ENCODE peak calls at places on chromosomes 13 and 19, in seven cellular contexts. One of them, this sample, is unnamed.

GRCh38 chr13:25819856-25820530 is 231.8 kb downstream of the SHISA2 start:
- DNase-seq in sciatic nerve: no peak
- DNase-seq in HT-29: no peak
- DNase-seq in posterior cingulate gyrus: no peak
- DNase-seq in AG09319: no peak
- DNase-seq in mesothelial cell of epicardium: no peak
- DNase-seq in amygdala: no peak
- DNase-seq in this sample: no peak

GRCh38 chr13:90355162-90355751 is 992.2 kb upstream of the MIR17HG start:
- DNase-seq in posterior cingulate gyrus: no peak
- DNase-seq in amygdala: no peak
- DNase-seq in mesothelial cell of epicardium: no peak
- DNase-seq in AG09319: no peak
- DNase-seq in sciatic nerve: no peak
- DNase-seq in HT-29: no peak
- DNase-seq in this sample: no peak

GRCh38 chr13:46168341-46168740 is 13.6 kb downstream of the LCP1 start:
- DNase-seq in HT-29: no peak
- DNase-seq in AG09319: no peak
- DNase-seq in mesothelial cell of epicardium: peak
- DNase-seq in sciatic nerve: no peak
- DNase-seq in amygdala: no peak
- DNase-seq in posterior cingulate gyrus: no peak
- DNase-seq in this sample: peak

GRCh38 chr19:33823341-33823740 is 26.7 kb downstream of the KCTD15 start:
- DNase-seq in amygdala: no peak
- DNase-seq in mesothelial cell of epicardium: no peak
- DNase-seq in HT-29: no peak
- DNase-seq in sciatic nerve: no peak
- DNase-seq in posterior cingulate gyrus: no peak
- DNase-seq in AG09319: no peak
- DNase-seq in this sample: no peak

GRCh38 chr19:4043410-4043809 is 23.3 kb downstream of the ZBTB7A start:
- DNase-seq in mesothelial cell of epicardium: no peak
- DNase-seq in posterior cingulate gyrus: no peak
- DNase-seq in sciatic nerve: no peak
- DNase-seq in HT-29: no peak
- DNase-seq in AG09319: no peak
- DNase-seq in amygdala: no peak
- DNase-seq in this sample: no peak

GRCh38 chr19:39223703-39224279 is 19.7 kb upstream of the SYCN start:
- DNase-seq in HT-29: peak
- DNase-seq in sciatic nerve: no peak
- DNase-seq in amygdala: no peak
- DNase-seq in posterior cingulate gyrus: no peak
- DNase-seq in AG09319: no peak
- DNase-seq in mesothelial cell of epicardium: no peak
- DNase-seq in this sample: peak

GRCh38 chr19:16070366-16070990 is 5.8 kb upstream of the TPM4 start:
- DNase-seq in amygdala: no peak
- DNase-seq in posterior cingulate gyrus: no peak
- DNase-seq in sciatic nerve: no peak
- DNase-seq in AG09319: no peak
- DNase-seq in mesothelial cell of epicardium: no peak
- DNase-seq in HT-29: peak
- DNase-seq in this sample: peak

GRCh38 chr13:111399334-111399733 is 78.9 kb downstream of the TEX29 start:
- DNase-seq in HT-29: no peak
- DNase-seq in sciatic nerve: no peak
- DNase-seq in amygdala: no peak
- DNase-seq in AG09319: no peak
- DNase-seq in posterior cingulate gyrus: no peak
- DNase-seq in mesothelial cell of epicardium: no peak
- DNase-seq in this sample: no peak

GRCh38 chr13:29621401-29621800 is 25.9 kb upstream of the SLC7A1 start:
- DNase-seq in AG09319: no peak
- DNase-seq in mesothelial cell of epicardium: no peak
- DNase-seq in amygdala: no peak
- DNase-seq in HT-29: no peak
- DNase-seq in posterior cingulate gyrus: no peak
- DNase-seq in sciatic nerve: no peak
- DNase-seq in this sample: peak

GRCh38 chr19:41935781-41936415 is 7.6 kb upstream of the ERFL start:
- DNase-seq in mesothelial cell of epicardium: no peak
- DNase-seq in HT-29: peak
- DNase-seq in amygdala: no peak
- DNase-seq in posterior cingulate gyrus: no peak
- DNase-seq in AG09319: no peak
- DNase-seq in sciatic nerve: no peak
- DNase-seq in this sample: no peak

GRCh38 chr13:37869756-37870488 is at the start of gene TRPC4:
- DNase-seq in mesothelial cell of epicardium: peak
- DNase-seq in sciatic nerve: no peak
- DNase-seq in HT-29: no peak
- DNase-seq in posterior cingulate gyrus: peak
- DNase-seq in AG09319: peak
- DNase-seq in amygdala: peak
- DNase-seq in this sample: peak

GRCh38 chr13:101211261-101211660 is 205.0 kb downstream of the NALCN start:
- DNase-seq in HT-29: no peak
- DNase-seq in amygdala: no peak
- DNase-seq in posterior cingulate gyrus: no peak
- DNase-seq in sciatic nerve: no peak
- DNase-seq in mesothelial cell of epicardium: no peak
- DNase-seq in AG09319: no peak
- DNase-seq in this sample: peak

GRCh38 chr19:31664997-31665396 is 315.8 kb upstream of the TSHZ3 start:
- DNase-seq in HT-29: no peak
- DNase-seq in amygdala: no peak
- DNase-seq in sciatic nerve: no peak
- DNase-seq in posterior cingulate gyrus: no peak
- DNase-seq in mesothelial cell of epicardium: no peak
- DNase-seq in AG09319: no peak
- DNase-seq in this sample: no peak

GRCh38 chr13:95480131-95480545 is 72.4 kb upstream of the CLDN10 start:
- DNase-seq in amygdala: peak
- DNase-seq in mesothelial cell of epicardium: no peak
- DNase-seq in sciatic nerve: no peak
- DNase-seq in HT-29: no peak
- DNase-seq in AG09319: no peak
- DNase-seq in posterior cingulate gyrus: no peak
- DNase-seq in this sample: no peak

GRCh38 chr19:29807178-29807577 is 4.6 kb upstream of the CCNE1 start:
- DNase-seq in HT-29: no peak
- DNase-seq in posterior cingulate gyrus: no peak
- DNase-seq in amygdala: no peak
- DNase-seq in AG09319: no peak
- DNase-seq in sciatic nerve: no peak
- DNase-seq in mesothelial cell of epicardium: no peak
- DNase-seq in this sample: no peak

GRCh38 chr13:77323858-77324257 is 3.0 kb downstream of the MYCBP2 start:
- DNase-seq in mesothelial cell of epicardium: no peak
- DNase-seq in sciatic nerve: no peak
- DNase-seq in HT-29: no peak
- DNase-seq in AG09319: no peak
- DNase-seq in posterior cingulate gyrus: no peak
- DNase-seq in amygdala: no peak
- DNase-seq in this sample: no peak

GRCh38 chr13:100724568-100724967 is 50.0 kb upstream of the TMTC4 start:
- DNase-seq in AG09319: no peak
- DNase-seq in amygdala: no peak
- DNase-seq in HT-29: no peak
- DNase-seq in sciatic nerve: no peak
- DNase-seq in posterior cingulate gyrus: no peak
- DNase-seq in mesothelial cell of epicardium: no peak
- DNase-seq in this sample: no peak

GRCh38 chr19:39679056-39679790 is 23.5 kb downstream of the LGALS16 start:
- DNase-seq in sciatic nerve: no peak
- DNase-seq in amygdala: no peak
- DNase-seq in posterior cingulate gyrus: no peak
- DNase-seq in AG09319: no peak
- DNase-seq in HT-29: no peak
- DNase-seq in mesothelial cell of epicardium: no peak
- DNase-seq in this sample: no peak

GRCh38 chr19:18742838-18743237 is 48.3 kb downstream of the COMP start:
- DNase-seq in AG09319: no peak
- DNase-seq in amygdala: no peak
- DNase-seq in mesothelial cell of epicardium: no peak
- DNase-seq in posterior cingulate gyrus: no peak
- DNase-seq in sciatic nerve: no peak
- DNase-seq in HT-29: no peak
- DNase-seq in this sample: no peak

GRCh38 chr19:15265214-15265613 is 33.0 kb upstream of the EPHX3 start:
- DNase-seq in sciatic nerve: no peak
- DNase-seq in mesothelial cell of epicardium: no peak
- DNase-seq in AG09319: no peak
- DNase-seq in HT-29: no peak
- DNase-seq in amygdala: no peak
- DNase-seq in posterior cingulate gyrus: no peak
- DNase-seq in this sample: no peak

GRCh38 chr13:113618455-113618854 is 33.9 kb downstream of the TFDP1 start:
- DNase-seq in HT-29: no peak
- DNase-seq in posterior cingulate gyrus: no peak
- DNase-seq in mesothelial cell of epicardium: no peak
- DNase-seq in sciatic nerve: no peak
- DNase-seq in amygdala: no peak
- DNase-seq in AG09319: no peak
- DNase-seq in this sample: no peak

GRCh38 chr13:112623051-112623711 is 35.2 kb upstream of the TUBGCP3 start:
- DNase-seq in AG09319: no peak
- DNase-seq in amygdala: no peak
- DNase-seq in sciatic nerve: no peak
- DNase-seq in mesothelial cell of epicardium: no peak
- DNase-seq in posterior cingulate gyrus: no peak
- DNase-seq in HT-29: no peak
- DNase-seq in this sample: no peak

GRCh38 chr19:52507266-52507665 is 20.2 kb upstream of the ZNF808 start:
- DNase-seq in posterior cingulate gyrus: no peak
- DNase-seq in mesothelial cell of epicardium: no peak
- DNase-seq in amygdala: no peak
- DNase-seq in HT-29: no peak
- DNase-seq in sciatic nerve: no peak
- DNase-seq in AG09319: no peak
- DNase-seq in this sample: no peak

GRCh38 chr13:75258159-75258782 is 223.7 kb downstream of the TBC1D4 start:
- DNase-seq in sciatic nerve: no peak
- DNase-seq in AG09319: peak
- DNase-seq in amygdala: no peak
- DNase-seq in HT-29: peak
- DNase-seq in mesothelial cell of epicardium: no peak
- DNase-seq in posterior cingulate gyrus: no peak
- DNase-seq in this sample: peak

GRCh38 chr19:40322271-40322610 is 26.0 kb downstream of the C19orf47 start:
- DNase-seq in sciatic nerve: no peak
- DNase-seq in mesothelial cell of epicardium: no peak
- DNase-seq in HT-29: no peak
- DNase-seq in AG09319: no peak
- DNase-seq in amygdala: no peak
- DNase-seq in posterior cingulate gyrus: no peak
- DNase-seq in this sample: no peak

GRCh38 chr19:8827277-8827676 is 4.8 kb downstream of the ZNF558 start:
- DNase-seq in AG09319: no peak
- DNase-seq in mesothelial cell of epicardium: no peak
- DNase-seq in sciatic nerve: no peak
- DNase-seq in amygdala: no peak
- DNase-seq in posterior cingulate gyrus: no peak
- DNase-seq in HT-29: no peak
- DNase-seq in this sample: no peak

GRCh38 chr13:110519046-110519445 is 42.5 kb downstream of the RAB20 start:
- DNase-seq in sciatic nerve: no peak
- DNase-seq in AG09319: no peak
- DNase-seq in posterior cingulate gyrus: no peak
- DNase-seq in mesothelial cell of epicardium: no peak
- DNase-seq in HT-29: no peak
- DNase-seq in amygdala: no peak
- DNase-seq in this sample: no peak

GRCh38 chr13:30900952-30901749 is 4.9 kb upstream of the MEDAG start:
- DNase-seq in amygdala: no peak
- DNase-seq in AG09319: no peak
- DNase-seq in HT-29: no peak
- DNase-seq in sciatic nerve: no peak
- DNase-seq in posterior cingulate gyrus: no peak
- DNase-seq in mesothelial cell of epicardium: no peak
- DNase-seq in this sample: no peak

GRCh38 chr13:38223093-38223492 is 126.6 kb upstream of the UFM1 start:
- DNase-seq in sciatic nerve: no peak
- DNase-seq in amygdala: no peak
- DNase-seq in HT-29: peak
- DNase-seq in mesothelial cell of epicardium: no peak
- DNase-seq in posterior cingulate gyrus: no peak
- DNase-seq in AG09319: no peak
- DNase-seq in this sample: no peak

GRCh38 chr13:76012091-76012721 is 376.1 kb downstream of the LMO7 start:
- DNase-seq in posterior cingulate gyrus: no peak
- DNase-seq in AG09319: no peak
- DNase-seq in mesothelial cell of epicardium: no peak
- DNase-seq in amygdala: no peak
- DNase-seq in sciatic nerve: no peak
- DNase-seq in HT-29: no peak
- DNase-seq in this sample: peak

GRCh38 chr19:35288331-35288730 is 3.6 kb upstream of the MAG start:
- DNase-seq in mesothelial cell of epicardium: no peak
- DNase-seq in amygdala: no peak
- DNase-seq in AG09319: no peak
- DNase-seq in HT-29: no peak
- DNase-seq in sciatic nerve: no peak
- DNase-seq in posterior cingulate gyrus: no peak
- DNase-seq in this sample: no peak

GRCh38 chr19:2036424-2036823 is 14.6 kb downstream of the MKNK2 start:
- DNase-seq in sciatic nerve: no peak
- DNase-seq in AG09319: no peak
- DNase-seq in posterior cingulate gyrus: no peak
- DNase-seq in amygdala: no peak
- DNase-seq in HT-29: no peak
- DNase-seq in mesothelial cell of epicardium: no peak
- DNase-seq in this sample: no peak

GRCh38 chr19:48856921-48857320 is 11.5 kb downstream of the PLEKHA4 start:
- DNase-seq in sciatic nerve: no peak
- DNase-seq in mesothelial cell of epicardium: no peak
- DNase-seq in posterior cingulate gyrus: no peak
- DNase-seq in AG09319: no peak
- DNase-seq in HT-29: no peak
- DNase-seq in amygdala: no peak
- DNase-seq in this sample: peak

GRCh38 chr13:72504026-72504925 is 223.2 kb downstream of the MZT1 start:
- DNase-seq in posterior cingulate gyrus: no peak
- DNase-seq in amygdala: no peak
- DNase-seq in mesothelial cell of epicardium: no peak
- DNase-seq in sciatic nerve: no peak
- DNase-seq in AG09319: no peak
- DNase-seq in HT-29: no peak
- DNase-seq in this sample: no peak

GRCh38 chr13:112894673-112895481 is 74.1 kb upstream of the MCF2L start:
- DNase-seq in mesothelial cell of epicardium: no peak
- DNase-seq in sciatic nerve: no peak
- DNase-seq in AG09319: no peak
- DNase-seq in HT-29: no peak
- DNase-seq in amygdala: no peak
- DNase-seq in posterior cingulate gyrus: no peak
- DNase-seq in this sample: no peak

GRCh38 chr13:27372896-27373295 is 51.5 kb upstream of the GTF3A start:
- DNase-seq in mesothelial cell of epicardium: no peak
- DNase-seq in HT-29: peak
- DNase-seq in AG09319: no peak
- DNase-seq in amygdala: no peak
- DNase-seq in posterior cingulate gyrus: no peak
- DNase-seq in sciatic nerve: no peak
- DNase-seq in this sample: no peak

GRCh38 chr19:571127-571974 is 1.0 kb upstream of the BSG start:
- DNase-seq in mesothelial cell of epicardium: peak
- DNase-seq in sciatic nerve: no peak
- DNase-seq in HT-29: peak
- DNase-seq in posterior cingulate gyrus: no peak
- DNase-seq in AG09319: no peak
- DNase-seq in amygdala: no peak
- DNase-seq in this sample: no peak

GRCh38 chr19:676343-677105 is at the start of gene FSTL3:
- DNase-seq in mesothelial cell of epicardium: no peak
- DNase-seq in HT-29: no peak
- DNase-seq in posterior cingulate gyrus: no peak
- DNase-seq in amygdala: no peak
- DNase-seq in AG09319: no peak
- DNase-seq in sciatic nerve: no peak
- DNase-seq in this sample: peak